ENCODE peak calls at places on chromosomes 12 and 14, in ten cellular contexts. K is mesothelial cell of epicardium, G is choroid plexus epithelial cell, P is progenitor cell of endocrine pancreas, B is heart right ventricle, M is transverse colon, J is fibroblast of lung, R is PC-3, D is heart left ventricle, Q is AG04450. H is an unnamed sample.

GRCh38 chr14:104001003-104001402 is 58.7 kb upstream of the RD3L start:
- DNase-seq in K (no peak), P (no peak), Q (no peak), G (no peak), B (no peak), R (peak; percentile 31), M (no peak), D (no peak), J (no peak), H (no peak)

GRCh38 chr14:105646175-105646574 is 119.8 kb downstream of the TMEM121 start:
- DNase-seq in P (no peak), B (no peak), J (no peak), D (no peak), K (no peak), M (no peak), G (no peak), R (no peak), Q (no peak), H (no peak)

GRCh38 chr12:100184549-100184948 is 16.1 kb upstream of the ACTR6 start:
- DNase-seq in K (no peak), Q (no peak), P (no peak), J (no peak), R (no peak), G (peak; percentile 23), M (no peak), D (no peak), B (no peak), H (no peak)

GRCh38 chr12:574475-575128 is 88.6 kb downstream of the NINJ2 start:
- DNase-seq in P (no peak), M (no peak), D (no peak), R (no peak), K (no peak), J (peak; percentile 72), Q (no peak), B (no peak), G (no peak), H (no peak)

GRCh38 chr12:1357711-1358110 is 236.7 kb downstream of the FBXL14 start:
- DNase-seq in J (no peak), R (no peak), G (no peak), Q (no peak), P (no peak), M (no peak), B (no peak), D (no peak), K (no peak), H (no peak)

GRCh38 chr14:76953196-76953945 is 75.1 kb downstream of the IRF2BPL start:
- DNase-seq in B (peak; percentile 59), P (no peak), D (peak; percentile 80), R (peak; percentile 98), K (no peak), G (peak; percentile 86), Q (no peak), M (peak; percentile 71), J (peak; percentile 78), H (peak; percentile 79)

GRCh38 chr12:108597559-108598471 is at the start of gene TMEM119:
- DNase-seq in Q (no peak), G (no peak), R (no peak), J (peak; percentile 40), K (no peak), D (peak; percentile 45), B (peak; percentile 38), P (no peak), M (no peak), H (no peak)

GRCh38 chr12:6193853-6194815 is 6.1 kb upstream of the CD9 start:
- DNase-seq in M (peak; percentile 56), B (no peak), G (peak; percentile 36), P (no peak), D (no peak), Q (no peak), J (no peak), K (no peak), R (no peak), H (no peak)

GRCh38 chr14:79855789-79856188 is 355.5 kb downstream of the DIO2 start:
- DNase-seq in P (no peak), K (no peak), R (no peak), Q (no peak), M (no peak), G (peak; percentile 65), D (no peak), J (no peak), B (no peak), H (no peak)

GRCh38 chr14:79856357-79856756 is 354.9 kb downstream of the DIO2 start:
- DNase-seq in J (peak; percentile 58), D (no peak), M (no peak), K (no peak), R (no peak), B (no peak), P (no peak), Q (no peak), G (peak; percentile 83), H (no peak)

GRCh38 chr14:79862045-79862444 is 349.3 kb downstream of the DIO2 start:
- DNase-seq in P (no peak), G (no peak), R (no peak), K (no peak), B (no peak), M (no peak), Q (no peak), J (no peak), D (no peak), H (no peak)

DNA sequence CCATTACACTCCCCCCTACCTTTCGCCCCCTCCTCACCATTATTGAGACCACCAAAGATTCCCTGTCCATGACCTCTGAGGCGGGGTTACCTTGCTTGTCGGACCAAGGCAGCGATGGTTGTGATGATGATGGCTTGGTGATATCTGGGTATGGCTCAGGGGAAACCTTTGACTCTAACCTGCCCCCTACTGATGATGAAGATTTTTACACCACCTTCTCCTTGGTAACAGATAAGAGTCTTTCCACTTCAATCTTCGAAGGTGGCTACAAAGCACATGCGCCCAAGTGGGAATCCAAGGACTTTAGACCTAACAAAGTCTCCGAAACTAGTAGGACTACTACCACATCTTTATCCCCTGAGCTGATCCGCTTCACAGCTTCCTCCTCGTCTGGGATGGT is 350.2 kb downstream of the DIO2 start:
- DNase-seq in P (no peak), J (no peak), R (peak; percentile 12), Q (no peak), K (no peak), G (no peak), M (no peak), D (no peak), B (no peak), H (no peak)
- TF ChIP-seq CTCF in P (no peak), J (no peak), R (peak; percentile 29), Q (peak; percentile 2), K (no peak), G (peak; percentile 13), M (no peak), D (no peak), B (no peak), H (no peak)

GRCh38 chr12:132324173-132324572 is 5.2 kb downstream of the GALNT9 start:
- DNase-seq in D (no peak), P (no peak), Q (no peak), J (no peak), M (no peak), G (no peak), B (no peak), K (no peak), R (no peak), H (no peak)

GRCh38 chr12:132320767-132321211 is 8.6 kb downstream of the GALNT9 start:
- DNase-seq in Q (no peak), J (no peak), G (no peak), B (no peak), M (no peak), P (no peak), K (no peak), D (no peak), R (no peak), H (no peak)

GRCh38 chr12:132321321-132322118 is 7.9 kb downstream of the GALNT9 start:
- DNase-seq in D (no peak), K (no peak), G (no peak), R (no peak), B (no peak), M (no peak), P (no peak), J (no peak), Q (no peak), H (no peak)

GRCh38 chr12:132323171-132324010 is 6.0 kb downstream of the GALNT9 start:
- DNase-seq in R (no peak), J (no peak), Q (no peak), P (no peak), G (peak; percentile 46), D (no peak), K (no peak), B (no peak), M (no peak), H (no peak)

GRCh38 chr12:132322206-132323132 is 6.9 kb downstream of the GALNT9 start:
- DNase-seq in M (no peak), G (peak; percentile 42), P (no peak), D (no peak), R (no peak), Q (no peak), K (no peak), J (no peak), B (no peak), H (no peak)
- TF ChIP-seq CTCF in M (no peak), G (peak; percentile 4), P (no peak), D (no peak), R (no peak), Q (no peak), K (no peak), J (no peak), B (no peak), H (no peak)

DNA sequence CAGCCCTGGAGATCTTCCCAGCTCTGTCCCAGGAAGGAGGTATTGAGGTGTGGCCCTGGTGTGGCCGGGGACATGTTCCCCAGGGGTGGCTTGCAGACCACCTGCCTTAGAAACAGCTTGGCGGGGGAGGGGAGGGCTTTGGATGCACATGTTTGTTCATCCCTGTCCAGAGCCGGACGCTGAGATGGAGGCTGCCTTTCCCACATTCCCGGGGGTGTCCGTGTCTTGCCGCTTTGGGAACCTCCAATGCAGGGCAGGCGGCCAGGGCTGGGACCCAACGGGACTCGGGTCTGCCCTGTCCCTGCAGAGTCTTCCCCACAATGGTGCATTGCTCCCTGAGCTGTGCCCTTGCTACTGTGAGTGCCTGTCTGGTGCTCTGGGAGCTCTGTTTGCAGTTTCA is 319.5 kb upstream of the SFSWAP start:
- DNase-seq in D (no peak), K (no peak), M (no peak), B (no peak), J (no peak), Q (no peak), P (no peak), R (no peak), G (no peak), H (no peak)
- TF ChIP-seq CTCF in D (no peak), K (no peak), M (no peak), B (no peak), J (no peak), Q (no peak), P (no peak), R (no peak), G (no peak), H (no peak)

DNA sequence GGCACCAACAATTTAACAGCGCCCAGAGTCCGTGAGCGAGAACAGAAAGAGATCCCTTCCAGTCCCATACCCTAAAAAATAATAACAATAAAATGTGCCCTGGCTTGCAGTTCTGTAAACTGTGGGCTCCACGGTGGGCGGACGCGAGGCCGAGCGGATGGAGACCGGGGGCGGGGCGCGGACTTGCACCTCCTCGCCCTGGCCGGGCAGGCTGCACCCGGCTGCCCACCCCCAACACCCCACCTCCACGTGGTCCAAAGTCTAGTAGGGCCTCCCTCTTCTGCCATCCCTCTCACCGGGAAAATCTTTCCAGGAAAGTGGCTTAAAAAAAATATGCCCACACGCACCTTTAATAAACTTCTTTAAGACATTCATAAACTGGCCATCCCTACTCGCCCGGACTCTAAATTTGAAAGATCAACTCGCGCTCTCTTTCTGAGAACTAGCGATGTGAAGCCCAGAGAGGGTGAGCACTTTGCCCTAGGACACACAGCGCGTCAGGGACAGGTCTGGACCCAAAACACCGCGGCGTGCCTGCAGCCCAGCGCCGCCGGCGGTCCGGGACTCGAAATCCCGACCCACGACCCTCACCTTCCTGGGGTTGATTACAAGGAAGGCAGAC is 1.8 kb upstream of the BCL11B start:
- DNase-seq in G (no peak), J (peak; percentile 6), B (no peak), R (no peak), P (no peak), Q (no peak), D (no peak), M (peak; percentile 69), K (no peak), H (peak; percentile 29)
- TF ChIP-seq CTCF in G (no peak), J (no peak), B (no peak), R (no peak), P (no peak), Q (no peak), D (no peak), M (no peak), K (no peak), H (no peak)

H was measured in Calu3.